ENCODE peak calls at places on chromosomes 13 and 19, in ten cellular contexts. V, E, F, B, N, U, K, R, C and H are unnamed samples.

GRCh38 chr19:12867120-12868099 is 13.8 kb downstream of the DNASE2 start:
- DNase-seq in B (peak; percentile 82), U (no peak), V (peak; percentile 71), K (no peak), R (peak; percentile 94), C (no peak), N (peak; percentile 97), E (no peak), F (no peak), H (peak; percentile 62)

GRCh38 chr19:17765069-17765618 is 13.9 kb downstream of the FCHO1 start:
- DNase-seq in C (no peak), N (peak; percentile 16), E (no peak), B (no peak), V (peak; percentile 88), K (peak; percentile 63), R (no peak), U (no peak), F (no peak), H (no peak)

GRCh38 chr13:113309481-113309880 is 12.4 kb downstream of the LAMP1 start:
- DNase-seq in V (no peak), F (no peak), U (no peak), N (no peak), R (no peak), E (no peak), C (no peak), K (no peak), B (no peak), H (no peak)

GRCh38 chr13:42136518-42136917 is 88.1 kb downstream of the DGKH start:
- DNase-seq in K (no peak), N (no peak), V (no peak), C (no peak), R (no peak), U (no peak), B (no peak), F (no peak), E (no peak), H (no peak)

GRCh38 chr19:43711751-43712355 is 4.0 kb upstream of the IRGC start:
- DNase-seq in E (no peak), K (no peak), V (no peak), B (no peak), R (no peak), C (no peak), U (no peak), F (no peak), N (no peak), H (no peak)

GRCh38 chr19:18657590-18658365 is 20.9 kb downstream of the KLHL26 start:
- DNase-seq in V (no peak), R (peak; percentile 52), C (no peak), U (peak; percentile 66), N (peak; percentile 74), B (peak; percentile 30), E (peak; percentile 45), F (no peak), K (no peak), H (peak; percentile 45)

GRCh38 chr19:3798137-3798536 is 12.0 kb upstream of the MATK start:
- DNase-seq in C (no peak), U (no peak), V (no peak), R (no peak), K (no peak), N (no peak), B (no peak), E (no peak), F (no peak), H (no peak)

GRCh38 chr19:12984143-12984627 is 11.1 kb upstream of the NFIX start:
- DNase-seq in U (no peak), F (no peak), B (no peak), K (no peak), E (no peak), C (no peak), V (no peak), R (peak; percentile 20), N (no peak), H (no peak)

GRCh38 chr13:39963612-39964011 is 308.1 kb downstream of the COG6 start:
- DNase-seq in C (no peak), R (no peak), V (no peak), F (no peak), E (no peak), U (no peak), K (no peak), B (no peak), N (no peak), H (no peak)

GRCh38 chr19:13621413-13621812 is 115.1 kb upstream of the CACNA1A start:
- DNase-seq in F (no peak), U (no peak), K (no peak), V (no peak), N (peak; percentile 90), B (no peak), C (no peak), R (peak; percentile 88), E (peak; percentile 67), H (peak; percentile 88)

GRCh38 chr19:51311388-51312257 is at the start of gene IGLON5:
- DNase-seq in F (no peak), U (no peak), C (peak; percentile 41), V (no peak), E (no peak), K (no peak), R (peak; percentile 71), B (no peak), N (peak; percentile 88), H (no peak)

GRCh38 chr19:38183227-38183914 is 40.7 kb downstream of the DPF1 start:
- DNase-seq in R (peak; percentile 82), F (no peak), K (no peak), C (peak; percentile 39), B (no peak), V (no peak), N (peak; percentile 90), E (no peak), U (no peak), H (no peak)

GRCh38 chr19:29665826-29666633 is 769 bp downstream of the PLEKHF1 start:
- DNase-seq in F (no peak), C (no peak), K (no peak), R (peak; percentile 86), E (no peak), B (peak; percentile 37), V (peak; percentile 45), U (no peak), N (peak; percentile 90), H (no peak)

GRCh38 chr19:45153339-45154063 is 7.3 kb downstream of the NKPD1 start:
- DNase-seq in U (peak; percentile 71), C (no peak), N (peak; percentile 84), E (no peak), V (peak; percentile 35), F (no peak), K (no peak), R (peak; percentile 72), B (peak; percentile 51), H (no peak)

GRCh38 chr19:35669566-35669965 is 3.2 kb downstream of the UPK1A start:
- DNase-seq in C (no peak), F (no peak), R (no peak), V (no peak), E (no peak), U (no peak), N (no peak), B (no peak), K (no peak), H (no peak)
- H3K27ac ChIP-seq in C (no peak overlapping the region), F (no peak overlapping the region), R (no peak overlapping the region), V (no peak overlapping the region), E (no peak overlapping the region), U (no peak overlapping the region), N (no peak overlapping the region), B (no peak overlapping the region), K (no peak overlapping the region), H (no peak overlapping the region)

GRCh38 chr19:576768-577438 is 4.5 kb downstream of the BSG start:
- DNase-seq in F (no peak), E (no peak), C (no peak), R (no peak), U (no peak), K (no peak), N (no peak), B (no peak), V (no peak), H (no peak)

GRCh38 chr19:572891-573825 is 762 bp downstream of the BSG start:
- DNase-seq in U (no peak), N (peak; percentile 73), E (no peak), R (peak; percentile 36), F (no peak), V (peak; percentile 60), K (peak; percentile 52), B (peak; percentile 63), C (peak; percentile 81), H (peak; percentile 71)

GRCh38 chr19:575527-576506 is 3.4 kb downstream of the BSG start:
- DNase-seq in F (no peak), E (no peak), B (peak; percentile 55), C (no peak), N (peak; percentile 55), K (no peak), V (no peak), U (peak; percentile 72), R (no peak), H (peak; percentile 78)

GRCh38 chr19:572140-572890 is at the start of gene BSG:
- DNase-seq in N (peak; percentile 99), C (peak; percentile 98), B (peak; percentile 98), V (peak; percentile 99), E (peak; percentile 95), K (peak; percentile 99), F (peak; percentile 90), R (peak; percentile 98), U (peak; percentile 97), H (peak; percentile 98)

GRCh38 chr19:574658-575526 is 2.5 kb downstream of the BSG start:
- DNase-seq in V (peak; percentile 36), N (peak; percentile 59), C (no peak), E (no peak), F (no peak), U (peak; percentile 63), B (peak; percentile 57), R (no peak), K (no peak), H (peak; percentile 16)
- TF ChIP-seq CTCF in V (no peak), N (no peak), C (no peak), E (no peak), F (no peak), U (no peak), B (no peak), R (no peak), K (no peak), H (no peak)

GRCh38 chr19:4879041-4879440 is 11.6 kb upstream of the PLIN3 start:
- DNase-seq in V (no peak), C (no peak), N (no peak), E (no peak), K (no peak), U (no peak), R (no peak), F (no peak), B (no peak), H (no peak)

GRCh38 chr19:4873930-4874329 is 6.5 kb upstream of the PLIN3 start:
- DNase-seq in N (no peak), E (no peak), C (no peak), B (no peak), K (no peak), F (no peak), R (no peak), V (no peak), U (no peak), H (no peak)

GRCh38 chr19:4877753-4878490 is 10.5 kb upstream of the PLIN3 start:
- DNase-seq in N (peak; percentile 62), F (no peak), K (no peak), R (peak; percentile 36), C (no peak), V (no peak), E (no peak), U (peak; percentile 91), B (peak; percentile 32), H (no peak)

GRCh38 chr19:4878491-4878968 is 11.1 kb upstream of the PLIN3 start:
- DNase-seq in U (no peak), N (no peak), E (no peak), C (no peak), V (no peak), B (no peak), K (no peak), R (peak; percentile 31), F (no peak), H (no peak)
- H3K27ac ChIP-seq in U (peak overlapping the region; percentile 100), N (peak overlapping the region; percentile 65), E (peak overlapping the region; percentile 11), C (no peak overlapping the region), V (no peak overlapping the region), B (peak overlapping the region; percentile 41), K (no peak overlapping the region), R (no peak overlapping the region), F (no peak overlapping the region), H (peak overlapping the region; percentile 71)

GRCh38 chr19:15467734-15468214 is 3.4 kb upstream of the RASAL3 start:
- DNase-seq in E (no peak), K (no peak), C (no peak), N (no peak), V (no peak), F (no peak), B (no peak), R (no peak), U (no peak), H (no peak)
- TF ChIP-seq CTCF in E (no peak), K (no peak), C (no peak), N (no peak), V (no peak), F (no peak), B (no peak), R (no peak), U (no peak), H (no peak)